ENCODE peak calls at places on chromosomes 11 and 22, in five cellular contexts. L, U, Q, O and A are unnamed samples.

GRCh38 chr11:2077061-2077802 is 62.0 kb downstream of the IGF2 start:
- ATAC-seq in U (no peak), O (no peak), Q (no peak), L (no peak), A (no peak)

GRCh38 chr22:31281733-31282132 is 10.6 kb downstream of the PIK3IP1 start:
- ATAC-seq in Q (no peak), U (no peak), O (no peak), L (no peak), A (no peak)

GRCh38 chr11:11501546-11502274 is 120.1 kb downstream of the GALNT18 start:
- ATAC-seq in O (no peak), L (no peak), U (no peak), Q (no peak), A (peak; percentile 14)

GRCh38 chr22:42493393-42493792 is 26.2 kb downstream of the RRP7A start:
- ATAC-seq in O (no peak), Q (no peak), L (no peak), U (no peak), A (no peak)

GRCh38 chr11:75406338-75406777 is 7.0 kb downstream of the RPS3 start:
- ATAC-seq in L (peak; percentile 6), O (no peak), Q (peak; percentile 22), U (peak; percentile 58), A (no peak)

GRCh38 chr22:31838917-31839316 is 85.1 kb downstream of the DEPDC5 start:
- ATAC-seq in Q (no peak), O (no peak), L (no peak), U (no peak), A (no peak)

GRCh38 chr11:118117790-118118601 is 31.2 kb upstream of the SMIM35 start:
- ATAC-seq in Q (peak; percentile 95), O (no peak), U (no peak), L (no peak), A (no peak)

GRCh38 chr11:81874627-81875026 is 859.0 kb downstream of the FAM181B start:
- ATAC-seq in O (no peak), U (no peak), Q (peak; percentile 39), L (no peak), A (no peak)

GRCh38 chr11:75126564-75126963 is 24.3 kb upstream of the SLCO2B1 start:
- ATAC-seq in U (no peak), O (no peak), Q (no peak), L (no peak), A (no peak)

GRCh38 chr11:9787981-9788521 is 124.2 kb downstream of the SWAP70 start:
- ATAC-seq in L (peak; percentile 59), Q (no peak), O (no peak), U (no peak), A (peak; percentile 74)

GRCh38 chr22:48241658-48242057 is 1479.2 kb downstream of the TBC1D22A start:
- ATAC-seq in O (no peak), L (no peak), Q (no peak), U (no peak), A (no peak)

GRCh38 chr11:69470301-69470700 is 11.2 kb upstream of the LINC01488 start:
- ATAC-seq in Q (no peak), O (peak; percentile 19), U (no peak), L (no peak), A (no peak)

GRCh38 chr11:335779-336665 is 15.4 kb upstream of the IFITM3 start:
- ATAC-seq in L (peak; percentile 30), Q (no peak), U (peak; percentile 59), O (peak; percentile 35), A (no peak)

GRCh38 chr11:121650520-121651266 is 197.9 kb upstream of the SORL1-AS1 start:
- ATAC-seq in O (no peak), U (no peak), L (no peak), Q (peak; percentile 82), A (no peak)

GRCh38 chr22:30386608-30386959 is 627 bp downstream of the RNF215 start:
- ATAC-seq in O (no peak), U (no peak), Q (no peak), L (no peak), A (peak; percentile 4)

GRCh38 chr22:19045094-19045493 is 77.1 kb downstream of the DGCR2 start:
- ATAC-seq in L (no peak), Q (no peak), U (no peak), O (no peak), A (no peak)

GRCh38 chr11:20110908-20111669 is 49.2 kb downstream of the DBX1 start:
- ATAC-seq in O (peak; percentile 85), L (peak; percentile 54), Q (peak; percentile 97), U (peak; percentile 84), A (peak; percentile 20)
- TF ChIP-seq POLR2AphosphoS5 in O (no peak), L (no peak), Q (no peak), U (no peak), A (peak; percentile 71)

GRCh38 chr22:44793506-44794225 is 41.3 kb downstream of the ARHGAP8 start:
- ATAC-seq in L (no peak), U (no peak), Q (no peak), O (no peak), A (no peak)
- TF ChIP-seq EP300 in L (no peak), U (no peak), Q (no peak), O (no peak), A (no peak)

GRCh38 chr22:27372364-27372763 is 429.2 kb downstream of the MN1 start:
- ATAC-seq in Q (no peak), U (no peak), L (no peak), O (no peak), A (no peak)

GRCh38 chr22:27370987-27371386 is 430.6 kb downstream of the MN1 start:
- ATAC-seq in L (no peak), O (no peak), Q (no peak), U (no peak), A (no peak)

GRCh38 chr22:27372969-27373670 is 428.4 kb downstream of the MN1 start:
- ATAC-seq in L (no peak), O (peak; percentile 94), Q (no peak), U (peak; percentile 42), A (no peak)

DNA sequence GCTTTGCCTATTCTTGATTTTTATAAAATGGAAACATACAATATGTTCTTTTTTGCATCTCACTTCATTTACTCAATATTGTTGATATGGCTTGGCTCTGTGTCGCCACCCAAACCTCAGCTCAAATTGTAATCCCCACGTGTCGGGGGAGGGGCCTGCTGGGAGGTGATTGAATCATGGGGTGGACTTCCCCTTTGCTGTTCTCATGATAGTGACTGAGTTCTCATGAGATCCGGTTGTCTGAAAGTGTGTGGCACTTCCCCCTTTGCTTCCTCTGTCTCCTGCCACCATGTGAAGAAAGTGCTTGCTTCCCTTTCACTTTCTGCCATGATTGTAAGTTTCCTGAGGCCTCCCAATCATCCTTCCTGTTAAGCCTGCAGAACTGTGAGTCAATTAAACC is 431.3 kb downstream of the MN1 start:
- ATAC-seq in O (no peak), Q (no peak), U (no peak), L (no peak), A (no peak)
- TF ChIP-seq POLR2A in O (no peak), Q (no peak), U (no peak), L (no peak), A (no peak)

DNA sequence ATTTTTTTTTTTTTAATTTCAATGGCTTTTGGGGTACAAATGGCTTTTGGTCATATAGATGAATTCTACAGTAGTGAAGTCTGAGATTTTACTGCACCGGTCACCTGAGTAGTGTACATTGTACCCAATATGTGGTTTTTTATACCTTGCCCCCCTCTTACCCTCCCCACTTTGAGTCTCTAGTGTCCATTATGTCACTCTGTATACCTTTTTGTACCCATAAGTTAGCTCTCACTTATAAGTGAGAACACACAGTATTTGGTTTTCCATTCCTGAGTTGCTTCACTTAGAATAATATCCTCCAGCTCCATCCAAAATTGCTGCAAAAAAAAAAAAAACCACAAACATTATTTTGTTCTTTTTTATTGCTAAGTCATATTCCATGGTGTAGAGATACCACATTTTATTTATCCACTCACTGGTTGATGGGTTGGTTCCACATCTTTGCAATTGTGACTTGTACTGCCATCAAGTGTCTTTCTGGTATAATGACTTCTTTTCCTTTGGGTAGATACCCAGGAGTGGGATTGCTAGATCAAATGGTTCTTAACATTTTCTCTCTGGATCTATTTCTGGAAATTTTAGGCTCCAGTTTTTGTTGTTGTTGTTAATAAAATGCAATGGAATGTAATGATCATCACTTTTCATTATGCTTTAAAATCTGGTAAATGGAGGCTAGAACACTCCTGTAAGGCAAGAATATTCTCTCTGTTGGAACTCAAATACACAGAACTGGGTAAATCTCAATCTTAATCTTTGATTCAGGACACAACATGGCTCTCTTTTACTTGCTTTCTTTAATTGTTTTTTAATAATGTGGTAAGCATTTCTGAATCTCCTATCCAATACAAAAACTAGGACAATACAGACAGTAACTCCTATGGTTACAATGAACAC is 10.3 kb downstream of the NEAT1 start:
- ATAC-seq in O (no peak), L (no peak), U (no peak), Q (no peak), A (no peak)
- TF ChIP-seq POLR2AphosphoS5 in O (peak; percentile 21), L (no peak), U (no peak), Q (no peak), A (peak; percentile 65)

GRCh38 chr11:66013762-66014100 is 1.9 kb downstream of the CST6 start:
- ATAC-seq in Q (no peak), U (peak; percentile 73), L (no peak), O (no peak), A (no peak)

GRCh38 chr11:66011785-66012303 is at the start of gene CST6:
- ATAC-seq in O (no peak), U (no peak), L (peak; percentile 33), Q (no peak), A (peak; percentile 11)

GRCh38 chr11:66012371-66012945 is 650 bp downstream of the CST6 start:
- ATAC-seq in Q (no peak), L (no peak), O (no peak), U (no peak), A (no peak)

GRCh38 chr11:66012946-66013761 is 1.3 kb downstream of the CST6 start:
- ATAC-seq in U (peak; percentile 58), O (no peak), Q (no peak), L (peak; percentile 46), A (no peak)

DNA sequence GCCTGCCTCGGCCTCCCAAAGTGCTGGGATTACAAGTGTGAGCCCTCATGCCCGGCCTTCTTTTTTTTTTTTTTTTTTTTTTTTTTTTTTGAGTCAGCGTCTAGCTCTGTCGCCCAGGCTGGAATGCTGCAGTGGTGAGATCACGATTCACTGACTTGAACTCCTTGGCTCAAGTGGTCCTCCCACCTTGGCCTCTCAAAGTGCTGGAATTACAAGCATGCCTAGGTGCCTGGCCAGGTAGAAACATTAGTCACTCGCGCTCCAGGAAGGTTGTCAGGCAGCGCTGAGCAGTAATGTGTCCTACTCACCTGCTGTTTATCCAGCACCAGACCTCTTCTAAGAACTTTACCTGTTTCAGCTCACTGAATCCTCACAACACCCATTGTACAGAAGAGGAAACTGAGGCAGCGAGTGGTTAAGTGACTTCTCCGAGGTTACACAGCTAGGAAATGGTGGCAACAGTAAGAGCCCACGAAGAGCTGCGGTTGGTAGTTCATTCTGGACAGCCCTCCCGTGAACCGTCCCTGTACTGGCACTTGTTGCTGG is 496 bp upstream of the CST6 start:
- ATAC-seq in U (no peak), O (no peak), Q (no peak), L (peak; percentile 65), A (no peak)
- TF ChIP-seq EP300 in U (no peak), O (no peak), Q (no peak), L (no peak), A (no peak)

GRCh38 chr11:46242961-46243795 is 34.3 kb upstream of the CREB3L1 start:
- ATAC-seq in L (peak; percentile 95), Q (peak; percentile 86), U (peak; percentile 75), O (peak; percentile 71), A (peak; percentile 90)
- TF ChIP-seq POLR2A in L (peak; percentile 22), Q (peak; percentile 80), U (peak; percentile 89), O (peak; percentile 84), A (peak; percentile 49)

DNA sequence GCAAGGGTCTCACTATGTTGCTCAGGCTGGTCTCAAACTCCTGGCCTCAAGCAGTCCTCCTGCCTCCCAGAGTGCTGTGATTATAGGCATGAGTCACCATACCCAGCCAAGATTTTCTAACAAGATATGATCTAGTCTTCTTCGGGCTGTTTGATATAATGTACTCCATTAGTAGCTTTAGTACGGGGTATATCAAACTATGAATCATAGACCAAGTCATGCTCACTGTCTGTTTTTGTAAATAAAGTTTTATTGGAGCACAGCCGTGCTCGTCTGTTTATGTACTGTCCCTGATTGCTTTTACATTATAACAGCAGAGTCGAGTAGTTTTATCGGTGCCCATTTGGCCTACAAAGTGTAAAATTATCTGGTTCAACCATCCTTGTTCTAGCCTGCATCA is 43.9 kb upstream of the GRIK4 start:
- ATAC-seq in U (no peak), Q (no peak), O (no peak), L (no peak), A (no peak)
- TF ChIP-seq POLR2AphosphoS5 in U (no peak), Q (no peak), O (no peak), L (no peak), A (no peak)